ENCODE peak calls at places on chromosomes 2 and 18, in ten cellular contexts. One of them, this sample, is unnamed.

GRCh38 chr2:129056309-129056958 is 737.8 kb upstream of the HS6ST1 start:
- DNase-seq in breast epithelium: peak
- DNase-seq in endodermal cell: no peak
- DNase-seq in BJ: no peak
- DNase-seq in retinal pigment epithelial cell: no peak
- DNase-seq in brain microvascular endothelial cell: no peak
- DNase-seq in mammary epithelial cell: peak
- DNase-seq in adrenal gland: no peak
- DNase-seq in bronchial epithelial cell: peak
- DNase-seq in colonic mucosa: no peak
- DNase-seq in this sample: no peak

GRCh38 chr2:168320267-168320666 is 72.9 kb upstream of the STK39 start:
- DNase-seq in breast epithelium: no peak
- DNase-seq in endodermal cell: no peak
- DNase-seq in BJ: no peak
- DNase-seq in retinal pigment epithelial cell: no peak
- DNase-seq in brain microvascular endothelial cell: no peak
- DNase-seq in mammary epithelial cell: peak
- DNase-seq in adrenal gland: no peak
- DNase-seq in bronchial epithelial cell: peak
- DNase-seq in colonic mucosa: no peak
- DNase-seq in this sample: no peak

GRCh38 chr18:78080761-78081160 is 831.1 kb downstream of the GALR1 start:
- DNase-seq in breast epithelium: no peak
- DNase-seq in endodermal cell: no peak
- DNase-seq in BJ: no peak
- DNase-seq in retinal pigment epithelial cell: no peak
- DNase-seq in brain microvascular endothelial cell: no peak
- DNase-seq in mammary epithelial cell: no peak
- DNase-seq in adrenal gland: no peak
- DNase-seq in bronchial epithelial cell: no peak
- DNase-seq in colonic mucosa: no peak
- DNase-seq in this sample: no peak

GRCh38 chr2:233084488-233084887 is 24.3 kb downstream of the INPP5D start:
- DNase-seq in breast epithelium: peak
- DNase-seq in endodermal cell: no peak
- DNase-seq in BJ: no peak
- DNase-seq in retinal pigment epithelial cell: no peak
- DNase-seq in brain microvascular endothelial cell: no peak
- DNase-seq in mammary epithelial cell: no peak
- DNase-seq in adrenal gland: peak
- DNase-seq in bronchial epithelial cell: no peak
- DNase-seq in colonic mucosa: no peak
- DNase-seq in this sample: no peak

GRCh38 chr18:4453712-4454547 is 1.2 kb downstream of the DLGAP1 start:
- DNase-seq in breast epithelium: no peak
- DNase-seq in endodermal cell: peak
- DNase-seq in BJ: no peak
- DNase-seq in retinal pigment epithelial cell: no peak
- DNase-seq in brain microvascular endothelial cell: no peak
- DNase-seq in mammary epithelial cell: no peak
- DNase-seq in adrenal gland: no peak
- DNase-seq in bronchial epithelial cell: no peak
- DNase-seq in colonic mucosa: no peak
- DNase-seq in this sample: no peak

GRCh38 chr2:141455211-141455826 is 675.5 kb downstream of the LRP1B start:
- DNase-seq in breast epithelium: no peak
- DNase-seq in endodermal cell: no peak
- DNase-seq in BJ: no peak
- DNase-seq in retinal pigment epithelial cell: no peak
- DNase-seq in brain microvascular endothelial cell: no peak
- DNase-seq in mammary epithelial cell: peak
- DNase-seq in adrenal gland: no peak
- DNase-seq in bronchial epithelial cell: no peak
- DNase-seq in colonic mucosa: no peak
- DNase-seq in this sample: no peak

GRCh38 chr2:241410739-241411176 is 54.7 kb downstream of the FARP2 start:
- DNase-seq in breast epithelium: no peak
- DNase-seq in endodermal cell: no peak
- DNase-seq in BJ: no peak
- DNase-seq in retinal pigment epithelial cell: no peak
- DNase-seq in brain microvascular endothelial cell: peak
- DNase-seq in mammary epithelial cell: peak
- DNase-seq in adrenal gland: peak
- DNase-seq in bronchial epithelial cell: peak
- DNase-seq in colonic mucosa: no peak
- DNase-seq in this sample: no peak

GRCh38 chr2:171522057-171522803 is at the start of gene CYBRD1:
- DNase-seq in breast epithelium: peak
- DNase-seq in endodermal cell: peak
- DNase-seq in BJ: no peak
- DNase-seq in retinal pigment epithelial cell: peak
- DNase-seq in brain microvascular endothelial cell: peak
- DNase-seq in mammary epithelial cell: peak
- DNase-seq in adrenal gland: peak
- DNase-seq in bronchial epithelial cell: peak
- DNase-seq in colonic mucosa: peak
- DNase-seq in this sample: no peak

GRCh38 chr2:158464426-158465281 is 7.9 kb downstream of the PKP4 start:
- DNase-seq in breast epithelium: no peak
- DNase-seq in endodermal cell: no peak
- DNase-seq in BJ: no peak
- DNase-seq in retinal pigment epithelial cell: no peak
- DNase-seq in brain microvascular endothelial cell: no peak
- DNase-seq in mammary epithelial cell: no peak
- DNase-seq in adrenal gland: no peak
- DNase-seq in bronchial epithelial cell: peak
- DNase-seq in colonic mucosa: no peak
- DNase-seq in this sample: no peak

GRCh38 chr18:29218101-29218500 is 1041.2 kb upstream of the CDH2 start:
- DNase-seq in breast epithelium: no peak
- DNase-seq in endodermal cell: no peak
- DNase-seq in BJ: no peak
- DNase-seq in retinal pigment epithelial cell: no peak
- DNase-seq in brain microvascular endothelial cell: no peak
- DNase-seq in mammary epithelial cell: no peak
- DNase-seq in adrenal gland: no peak
- DNase-seq in bronchial epithelial cell: no peak
- DNase-seq in colonic mucosa: no peak
- DNase-seq in this sample: no peak

GRCh38 chr2:193518061-193518817 is 1323.5 kb upstream of the TMEFF2 start:
- DNase-seq in breast epithelium: no peak
- DNase-seq in endodermal cell: no peak
- DNase-seq in BJ: peak
- DNase-seq in retinal pigment epithelial cell: no peak
- DNase-seq in brain microvascular endothelial cell: peak
- DNase-seq in mammary epithelial cell: peak
- DNase-seq in adrenal gland: no peak
- DNase-seq in bronchial epithelial cell: peak
- DNase-seq in colonic mucosa: no peak
- DNase-seq in this sample: no peak

GRCh38 chr2:13682878-13683277 is 949.6 kb upstream of the LRATD1 start:
- DNase-seq in breast epithelium: no peak
- DNase-seq in endodermal cell: no peak
- DNase-seq in BJ: no peak
- DNase-seq in retinal pigment epithelial cell: peak
- DNase-seq in brain microvascular endothelial cell: peak
- DNase-seq in mammary epithelial cell: peak
- DNase-seq in adrenal gland: no peak
- DNase-seq in bronchial epithelial cell: peak
- DNase-seq in colonic mucosa: no peak
- DNase-seq in this sample: peak

DNA sequence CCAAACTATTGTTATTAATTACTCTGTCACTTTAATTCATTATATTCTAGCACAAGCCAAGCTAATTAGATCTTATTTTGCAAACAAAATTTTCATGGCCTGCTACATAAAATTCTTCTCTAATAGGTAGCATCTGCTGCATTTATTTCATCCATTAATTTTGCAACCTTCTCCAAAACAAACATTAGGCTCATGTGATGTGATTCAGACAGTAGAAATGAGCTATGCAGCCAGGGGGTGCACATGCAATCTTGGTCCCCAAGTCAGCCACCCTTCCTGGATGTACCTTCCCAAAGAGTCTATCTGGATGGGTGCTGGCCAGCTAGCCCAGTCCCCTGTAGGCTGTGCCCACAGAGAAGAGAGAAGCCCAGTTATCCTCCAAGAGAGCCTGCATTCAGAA is 242.1 kb upstream of the OSR1 start:
- DNase-seq in breast epithelium: no peak
- DNase-seq in endodermal cell: no peak
- DNase-seq in BJ: no peak
- DNase-seq in retinal pigment epithelial cell: no peak
- DNase-seq in brain microvascular endothelial cell: no peak
- DNase-seq in mammary epithelial cell: no peak
- DNase-seq in adrenal gland: no peak
- DNase-seq in bronchial epithelial cell: no peak
- DNase-seq in colonic mucosa: no peak
- DNase-seq in this sample: no peak
- TF ChIP-seq CTCF in breast epithelium: no peak
- TF ChIP-seq CTCF in endodermal cell: no peak
- TF ChIP-seq CTCF in BJ: peak
- TF ChIP-seq CTCF in retinal pigment epithelial cell: no peak
- TF ChIP-seq CTCF in brain microvascular endothelial cell: peak
- TF ChIP-seq CTCF in mammary epithelial cell: no peak
- TF ChIP-seq CTCF in adrenal gland: no peak
- TF ChIP-seq CTCF in bronchial epithelial cell: no peak
- TF ChIP-seq CTCF in colonic mucosa: no peak
- TF ChIP-seq CTCF in this sample: peak

DNA sequence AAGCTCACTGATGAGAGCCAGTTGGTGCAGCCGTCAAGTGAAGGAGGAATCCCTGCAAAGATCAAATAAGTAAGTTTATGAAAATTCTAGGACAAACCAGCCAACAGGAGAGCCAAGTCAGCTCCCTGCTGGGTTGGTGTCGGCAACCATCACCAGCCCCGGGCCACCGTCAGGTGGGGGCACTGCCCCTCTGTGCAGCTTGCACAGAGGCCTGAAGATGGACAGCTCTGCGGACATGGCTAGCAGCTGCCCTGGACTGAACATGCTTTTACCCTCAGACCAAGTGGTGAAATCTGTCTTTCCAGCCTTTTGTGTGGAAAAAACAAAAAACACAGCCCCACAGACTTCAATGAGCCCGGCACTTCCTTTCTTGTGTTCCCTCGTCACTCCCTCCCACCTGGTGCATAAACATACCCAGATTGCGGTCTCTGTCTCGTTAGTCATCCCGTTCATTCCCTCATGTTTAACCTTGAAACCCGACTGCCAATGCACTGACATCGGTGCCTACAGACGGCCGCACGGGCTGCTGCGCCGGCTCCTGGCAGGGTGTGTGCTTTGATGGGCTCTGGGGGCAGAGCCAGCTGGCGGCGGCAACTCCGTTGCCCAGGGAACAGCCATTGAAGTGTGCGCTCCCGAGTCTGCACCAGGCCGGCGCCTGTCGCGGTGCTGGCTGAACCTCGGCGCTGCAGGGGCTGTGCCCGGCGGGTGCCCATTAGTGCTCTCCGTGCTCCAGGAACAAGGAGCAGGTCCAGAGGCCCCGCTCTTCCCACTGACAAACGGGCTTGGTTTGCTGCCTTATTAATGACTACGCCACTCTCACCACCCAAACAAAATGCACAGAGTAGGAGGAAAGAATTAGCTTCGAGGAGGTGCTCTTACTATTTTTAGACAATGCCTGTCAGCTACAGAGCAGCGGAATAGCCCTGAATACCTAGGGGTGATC is 95.3 kb downstream of the EIPR1 start:
- DNase-seq in breast epithelium: no peak
- DNase-seq in endodermal cell: no peak
- DNase-seq in BJ: no peak
- DNase-seq in retinal pigment epithelial cell: peak
- DNase-seq in brain microvascular endothelial cell: peak
- DNase-seq in mammary epithelial cell: peak
- DNase-seq in adrenal gland: peak
- DNase-seq in bronchial epithelial cell: peak
- DNase-seq in colonic mucosa: no peak
- DNase-seq in this sample: no peak
- H3K4me3 ChIP-seq in breast epithelium: no peak
- H3K4me3 ChIP-seq in endodermal cell: no peak
- H3K4me3 ChIP-seq in BJ: no peak
- H3K4me3 ChIP-seq in retinal pigment epithelial cell: peak
- H3K4me3 ChIP-seq in brain microvascular endothelial cell: no peak
- H3K4me3 ChIP-seq in mammary epithelial cell: no peak
- H3K4me3 ChIP-seq in adrenal gland: no peak
- H3K4me3 ChIP-seq in bronchial epithelial cell: no peak
- H3K4me3 ChIP-seq in colonic mucosa: no peak
- H3K4me3 ChIP-seq in this sample: no peak

GRCh38 chr18:48229445-48230052 is 179.6 kb downstream of the ZBTB7C start:
- DNase-seq in breast epithelium: no peak
- DNase-seq in endodermal cell: peak
- DNase-seq in BJ: no peak
- DNase-seq in retinal pigment epithelial cell: no peak
- DNase-seq in brain microvascular endothelial cell: no peak
- DNase-seq in mammary epithelial cell: no peak
- DNase-seq in adrenal gland: peak
- DNase-seq in bronchial epithelial cell: no peak
- DNase-seq in colonic mucosa: no peak
- DNase-seq in this sample: no peak
- TF ChIP-seq CTCF in breast epithelium: no peak
- TF ChIP-seq CTCF in endodermal cell: peak
- TF ChIP-seq CTCF in BJ: no peak
- TF ChIP-seq CTCF in retinal pigment epithelial cell: peak
- TF ChIP-seq CTCF in brain microvascular endothelial cell: peak
- TF ChIP-seq CTCF in mammary epithelial cell: no peak
- TF ChIP-seq CTCF in adrenal gland: no peak
- TF ChIP-seq CTCF in bronchial epithelial cell: no peak
- TF ChIP-seq CTCF in colonic mucosa: no peak
- TF ChIP-seq CTCF in this sample: no peak

DNA sequence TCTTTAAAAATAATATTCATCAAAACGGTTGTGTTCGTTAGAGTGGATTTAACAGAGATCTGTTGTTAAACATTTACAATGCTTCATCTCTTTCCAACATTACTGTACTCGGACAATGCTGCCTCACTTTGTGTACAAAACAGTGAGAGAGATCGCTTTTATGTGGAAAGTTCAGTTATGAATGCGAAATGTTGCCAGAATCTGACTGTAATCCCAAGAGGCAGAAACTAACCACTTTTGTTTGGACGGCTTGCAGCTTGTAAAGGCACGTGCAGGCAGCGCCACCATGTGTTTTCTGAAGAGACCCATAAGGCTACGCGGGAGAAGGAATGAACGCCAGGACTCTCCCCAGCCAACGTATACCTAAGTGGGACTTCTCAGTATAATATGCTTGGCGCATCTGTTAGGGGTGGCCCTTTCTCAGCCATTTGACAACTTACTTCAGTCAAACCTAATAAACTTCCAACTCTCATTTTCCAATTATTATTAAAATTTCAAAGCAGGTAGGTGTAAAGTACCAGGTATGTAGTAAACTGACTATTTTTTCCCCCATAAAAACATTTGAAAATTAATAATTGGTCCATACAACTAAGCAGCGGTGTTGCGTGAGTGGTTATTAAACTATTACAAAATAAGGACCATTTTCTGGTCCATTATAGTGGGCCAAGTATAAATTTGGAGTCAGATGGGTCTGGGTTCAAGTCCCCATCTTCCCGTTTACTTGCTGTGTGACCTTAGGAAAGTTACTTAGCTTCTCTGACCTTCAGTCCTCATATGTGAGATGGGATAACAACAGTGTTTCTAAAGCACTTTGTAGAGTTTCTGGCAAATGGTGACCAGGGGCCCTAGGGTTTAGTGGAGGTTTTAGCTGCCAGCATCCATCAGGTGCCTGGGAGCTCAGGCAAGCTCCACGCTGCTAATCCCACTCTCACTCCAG is 5.6 kb upstream of the NAPG start:
- DNase-seq in breast epithelium: peak
- DNase-seq in endodermal cell: peak
- DNase-seq in BJ: peak
- DNase-seq in retinal pigment epithelial cell: peak
- DNase-seq in brain microvascular endothelial cell: peak
- DNase-seq in mammary epithelial cell: peak
- DNase-seq in adrenal gland: peak
- DNase-seq in bronchial epithelial cell: peak
- DNase-seq in colonic mucosa: peak
- DNase-seq in this sample: peak
- H3K4me3 ChIP-seq in breast epithelium: no peak
- H3K4me3 ChIP-seq in endodermal cell: no peak
- H3K4me3 ChIP-seq in BJ: no peak
- H3K4me3 ChIP-seq in retinal pigment epithelial cell: no peak
- H3K4me3 ChIP-seq in brain microvascular endothelial cell: no peak
- H3K4me3 ChIP-seq in mammary epithelial cell: no peak
- H3K4me3 ChIP-seq in adrenal gland: no peak
- H3K4me3 ChIP-seq in bronchial epithelial cell: no peak
- H3K4me3 ChIP-seq in colonic mucosa: no peak
- H3K4me3 ChIP-seq in this sample: peak